ENCODE peak calls at places on chromosome 18, in seven cellular contexts. S is RWPE1, J is upper lobe of right lung, U is T-helper 2 cell, L is memory B cell, M is GM23338, P is prostate gland. G is an unnamed sample.

GRCh38 chr18:58671941-58672565 is 788 bp downstream of the MALT1 start:
- DNase-seq in J (no peak), M (peak), U (no peak), P (peak), L (no peak), S (peak), G (no peak)

GRCh38 chr18:74451148-74451547 is 6.0 kb downstream of the DIPK1C start:
- DNase-seq in S (no peak), J (no peak), L (no peak), U (no peak), P (no peak), M (no peak), G (no peak)

GRCh38 chr18:79905389-79905911 is 46.0 kb downstream of the SLC66A2 start:
- DNase-seq in P (peak), S (no peak), J (peak), L (no peak), U (no peak), M (no peak), G (no peak)

GRCh38 chr18:77870894-77871293 is 621.2 kb downstream of the GALR1 start:
- DNase-seq in P (no peak), U (no peak), M (no peak), J (no peak), L (no peak), S (no peak), G (no peak)

GRCh38 chr18:39480494-39481245 is 1915.1 kb upstream of the CELF4 start:
- DNase-seq in S (no peak), J (no peak), L (no peak), P (no peak), U (no peak), M (no peak), G (no peak)

GRCh38 chr18:22136395-22136794 is 33.0 kb upstream of the GATA6 start:
- DNase-seq in U (no peak), L (no peak), P (no peak), M (no peak), S (no peak), J (no peak), G (no peak)

GRCh38 chr18:48445540-48445939 is 36.4 kb upstream of the ZBTB7C start:
- DNase-seq in S (peak), J (peak), L (peak), U (peak), P (peak), M (peak), G (peak)

GRCh38 chr18:35490894-35491688 is 6.7 kb downstream of the INO80C start:
- DNase-seq in P (no peak), U (no peak), L (no peak), M (peak), S (no peak), J (no peak), G (no peak)

GRCh38 chr18:46366977-46367376 is 262.8 kb downstream of the HAUS1 start:
- DNase-seq in M (no peak), L (no peak), U (no peak), J (no peak), P (no peak), S (no peak), G (no peak)

GRCh38 chr18:59735269-59735860 is 38.1 kb upstream of the CCBE1 start:
- DNase-seq in M (no peak), J (no peak), S (no peak), L (no peak), U (no peak), P (no peak), G (no peak)

GRCh38 chr18:7104649-7105048 is 12.9 kb downstream of the LAMA1 start:
- DNase-seq in U (no peak), L (no peak), S (no peak), M (no peak), P (peak), J (no peak), G (no peak)

GRCh38 chr18:79252904-79253633 is 142.7 kb upstream of the NFATC1 start:
- DNase-seq in L (no peak), J (no peak), P (no peak), M (no peak), U (no peak), S (no peak), G (no peak)

GRCh38 chr18:75158465-75159237 is 50.3 kb downstream of the PTGR3 start:
- DNase-seq in J (no peak), L (no peak), S (no peak), M (no peak), U (no peak), P (no peak), G (no peak)

G was measured in CMK.